ENCODE peak calls at places on chromosomes 5 and 9, in five cellular contexts. F, B, D, E and N are unnamed samples.

GRCh38 chr9:22037954-22038690 is 29.0 kb upstream of the CDKN2B start:
- DNase-seq in F (peak), B (peak), D (no peak), E (no peak), N (no peak)

GRCh38 chr5:14879393-14879792 is 7.8 kb upstream of the ANKH start:
- DNase-seq in F (no peak), B (no peak), D (no peak), E (no peak), N (no peak)

GRCh38 chr9:129733632-129733953 is 19.2 kb downstream of the PTGES start:
- DNase-seq in F (no peak), B (no peak), D (no peak), E (no peak), N (no peak)

GRCh38 chr9:131530546-131530929 is 525 bp downstream of the UCK1 start:
- DNase-seq in F (peak), B (peak), D (peak), E (peak), N (no peak)

GRCh38 chr5:2320611-2321010 is 430.9 kb downstream of the IRX2 start:
- DNase-seq in F (no peak), B (no peak), D (no peak), E (no peak), N (no peak)

GRCh38 chr5:143409972-143410371 is 6.5 kb upstream of the NR3C1 start:
- DNase-seq in F (no peak), B (no peak), D (no peak), E (no peak), N (no peak)

GRCh38 chr9:70935856-70936255 is 185.6 kb downstream of the TRPM3 start:
- DNase-seq in F (no peak), B (no peak), D (no peak), E (no peak), N (no peak)

GRCh38 chr5:180139731-180140626 is 68.4 kb upstream of the RNF130 start:
- DNase-seq in F (no peak), B (peak), D (no peak), E (no peak), N (no peak)

GRCh38 chr9:121599186-121599871 is 52.1 kb upstream of the DAB2IP start:
- DNase-seq in F (peak), B (peak), D (peak), E (no peak), N (peak)

GRCh38 chr9:69822091-69822750 is 1.6 kb downstream of the CFAP95 start:
- DNase-seq in F (peak), B (no peak), D (no peak), E (no peak), N (no peak)

GRCh38 chr9:959914-960313 is 16.5 kb upstream of the DMRT3 start:
- DNase-seq in F (no peak), B (no peak), D (no peak), E (no peak), N (no peak)

GRCh38 chr5:96843140-96843539 is 33.2 kb upstream of the ERAP2 start:
- DNase-seq in F (no peak), B (no peak), D (no peak), E (no peak), N (no peak)

GRCh38 chr5:149143470-149143869 is 2.2 kb downstream of the ABLIM3 start:
- DNase-seq in F (no peak), B (no peak), D (no peak), E (no peak), N (no peak)

GRCh38 chr9:137271696-137272076 is 5.8 kb upstream of the TOR4A start:
- DNase-seq in F (no peak), B (no peak), D (no peak), E (no peak), N (no peak)

GRCh38 chr5:1444361-1445189 is 665 bp downstream of the SLC6A3 start:
- DNase-seq in F (peak), B (no peak), D (no peak), E (no peak), N (peak)

GRCh38 chr9:91037511-91038482 is 236.2 kb downstream of the SYK start:
- DNase-seq in F (no peak), B (peak), D (no peak), E (no peak), N (peak)

GRCh38 chr5:144004146-144004545 is 166.3 kb downstream of the YIPF5 start:
- DNase-seq in F (no peak), B (no peak), D (no peak), E (no peak), N (no peak)

GRCh38 chr5:132465095-132465707 is 25.4 kb downstream of the IRF1 start:
- DNase-seq in F (no peak), B (no peak), D (no peak), E (no peak), N (no peak)

GRCh38 chr5:176614805-176615478 is 5.0 kb upstream of the GPRIN1 start:
- DNase-seq in F (no peak), B (no peak), D (no peak), E (no peak), N (no peak)

GRCh38 chr9:120545691-120546565 is 34.0 kb downstream of the CDK5RAP2 start:
- DNase-seq in F (no peak), B (no peak), D (no peak), E (no peak), N (no peak)

GRCh38 chr5:28301676-28302075 is 1263.3 kb upstream of the CDH9 start:
- DNase-seq in F (no peak), B (no peak), D (no peak), E (no peak), N (no peak)

GRCh38 chr5:176734756-176735342 is 75.5 kb upstream of the UNC5A start:
- DNase-seq in F (no peak), B (peak), D (no peak), E (no peak), N (no peak)

GRCh38 chr5:40260351-40260750 is 419.4 kb upstream of the PTGER4 start:
- DNase-seq in F (no peak), B (no peak), D (no peak), E (no peak), N (no peak)

GRCh38 chr5:137617806-137618205 is 118.1 kb downstream of the KLHL3 start:
- DNase-seq in F (no peak), B (no peak), D (no peak), E (no peak), N (no peak)

GRCh38 chr5:15452030-15452429 is 48.0 kb upstream of the FBXL7 start:
- DNase-seq in F (no peak), B (no peak), D (no peak), E (no peak), N (no peak)

GRCh38 chr5:172055421-172055820 is 49.0 kb upstream of the FBXW11 start:
- DNase-seq in F (no peak), B (no peak), D (no peak), E (no peak), N (no peak)
- TF ChIP-seq POLR2AphosphoS5 in F (no peak), B (no peak), D (no peak), E (no peak), N (no peak)

GRCh38 chr9:35367451-35367850 is 122.5 kb upstream of the RUSC2 start:
- DNase-seq in F (no peak), B (no peak), D (no peak), E (no peak), N (no peak)
- TF ChIP-seq POLR2AphosphoS5 in F (no peak), B (peak), D (no peak), E (no peak), N (no peak)

DNA sequence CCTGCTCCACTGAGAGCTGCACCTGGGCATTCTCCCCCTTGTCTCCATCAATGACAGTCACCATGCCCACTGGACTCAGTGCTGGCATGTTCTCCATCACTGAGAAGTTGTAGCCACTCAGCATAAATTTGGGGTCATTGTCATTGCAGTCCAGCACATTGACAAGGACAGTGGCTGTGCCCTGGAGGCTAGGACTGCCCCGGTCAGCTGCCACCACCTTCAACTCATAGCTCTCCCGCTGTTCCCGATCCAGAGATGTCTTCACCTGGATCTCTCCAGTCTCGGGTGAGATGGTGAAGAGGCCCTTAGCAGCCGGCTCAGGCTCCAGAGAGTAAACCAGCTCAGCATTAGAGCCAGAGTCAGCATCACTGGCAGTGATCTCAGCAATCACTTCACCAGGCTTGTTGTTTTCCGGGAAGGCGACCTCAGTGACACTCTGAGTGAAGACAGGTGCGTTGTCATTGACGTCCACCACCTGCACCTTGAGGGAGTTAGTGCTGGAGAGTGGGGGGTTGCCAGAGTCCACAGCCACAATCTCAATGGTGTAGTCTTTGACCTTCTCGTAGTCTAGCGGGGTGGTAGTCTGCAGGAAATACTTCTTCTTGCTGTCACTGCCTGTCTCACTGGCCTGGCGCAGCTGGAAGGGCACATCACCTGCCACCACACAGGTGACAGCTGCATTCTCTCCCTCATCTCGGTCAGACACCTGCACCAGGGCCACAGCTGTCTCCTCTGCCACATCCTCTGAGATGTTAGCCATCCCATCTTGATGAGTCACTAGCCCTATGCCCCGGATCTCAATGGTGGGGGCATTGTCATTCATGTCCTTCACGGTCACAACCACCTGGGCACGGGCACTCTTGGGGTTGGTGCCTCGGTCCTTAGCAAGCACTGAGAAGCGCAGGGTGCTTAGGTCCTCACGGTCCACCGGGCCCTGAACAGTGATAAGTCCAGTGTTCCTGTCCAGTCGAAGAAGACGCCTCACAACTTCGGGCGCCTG is 13.5 kb downstream of the PCDH1 start:
- DNase-seq in F (no peak), B (no peak), D (no peak), E (no peak), N (no peak)
- TF ChIP-seq POLR2AphosphoS5 in F (peak), B (no peak), D (no peak), E (no peak), N (no peak)

GRCh38 chr5:154107729-154108128 is 69.0 kb downstream of the MFAP3 start:
- DNase-seq in F (peak), B (no peak), D (no peak), E (no peak), N (no peak)
- TF ChIP-seq POLR2AphosphoS5 in F (no peak), B (no peak), D (no peak), E (no peak), N (no peak)

GRCh38 chr9:81613002-81613750 is 76.2 kb downstream of the TLE1 start:
- DNase-seq in F (no peak), B (peak), D (no peak), E (no peak), N (no peak)

GRCh38 chr9:81610739-81611107 is 78.6 kb downstream of the TLE1 start:
- DNase-seq in F (no peak), B (no peak), D (no peak), E (no peak), N (no peak)

GRCh38 chr9:81614335-81614734 is 75.0 kb downstream of the TLE1 start:
- DNase-seq in F (no peak), B (no peak), D (no peak), E (no peak), N (no peak)

GRCh38 chr9:81609782-81610738 is 79.3 kb downstream of the TLE1 start:
- DNase-seq in F (no peak), B (no peak), D (no peak), E (no peak), N (no peak)

GRCh38 chr9:81611664-81612063 is 77.7 kb downstream of the TLE1 start:
- DNase-seq in F (no peak), B (no peak), D (no peak), E (no peak), N (no peak)
- TF ChIP-seq POLR2AphosphoS5 in F (no peak), B (no peak), D (no peak), E (no peak), N (no peak)

DNA sequence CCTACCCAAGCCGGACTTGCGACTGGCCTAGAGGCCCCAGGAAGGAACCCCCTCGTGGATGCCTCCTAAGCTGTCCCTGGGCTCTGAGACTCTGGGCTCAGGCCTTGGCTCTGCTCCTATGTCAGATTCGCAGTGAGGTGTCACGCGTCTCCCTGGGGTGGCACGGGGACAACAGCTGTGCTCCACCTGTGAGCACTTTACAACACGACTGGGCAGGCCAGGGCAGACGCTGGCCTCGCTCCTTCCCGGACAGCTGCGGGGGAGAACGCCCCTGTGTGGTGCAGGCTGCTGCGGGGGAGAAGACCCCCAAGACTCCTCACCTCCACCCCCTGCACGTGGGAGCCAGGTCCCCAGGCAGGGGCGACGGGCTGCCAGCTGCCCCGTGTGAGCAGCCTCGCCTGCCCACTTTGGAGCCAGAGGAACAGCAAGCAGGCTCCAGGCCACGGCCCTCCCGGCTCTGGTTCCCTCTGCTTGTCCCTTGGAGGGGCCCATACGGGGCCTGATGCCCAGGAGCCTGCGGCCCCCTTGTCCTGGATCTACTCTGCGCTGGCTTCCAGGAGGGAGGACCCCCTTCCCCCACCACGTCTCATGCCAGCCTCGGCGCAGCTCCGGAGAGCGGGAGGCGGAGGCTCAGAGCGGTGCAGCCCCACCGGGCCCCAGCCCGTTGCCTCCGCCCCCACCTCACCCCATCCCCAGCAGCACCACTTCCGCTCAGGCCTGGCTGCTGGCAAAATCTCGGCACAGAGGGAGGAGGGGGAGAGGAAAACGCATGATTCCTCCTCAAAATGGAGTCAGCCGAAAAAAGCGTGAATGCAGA is 36.0 kb downstream of the SARDH start:
- DNase-seq in F (no peak), B (no peak), D (no peak), E (no peak), N (peak)
- TF ChIP-seq POLR2AphosphoS5 in F (no peak), B (no peak), D (no peak), E (no peak), N (no peak)